ENCODE peak calls at places on chromosomes 2 and 18, in eight cellular contexts. L is upper lobe of left lung, G is GM12878, I is HepG2, A is HCT116, P is Panc1, B is K562, C is GM23338. T is an unnamed sample.

GRCh38 chr18:46407471-46408166 is 249.4 kb downstream of the LOXHD1 start:
- ATAC-seq in L (no peak), G (no peak), I (no peak), A (no peak), P (no peak), B (no peak), C (no peak), T (no peak)

GRCh38 chr2:112118148-112118547 is 20.0 kb upstream of the FBLN7 start:
- ATAC-seq in L (no peak), G (no peak), I (peak; percentile 85), A (peak; percentile 62), P (no peak), B (peak; percentile 40), C (peak; percentile 66), T (no peak)

GRCh38 chr2:174623106-174623680 is 25.6 kb upstream of the WIPF1 start:
- ATAC-seq in L (no peak), G (peak; percentile 54), I (no peak), A (no peak), P (no peak), B (no peak), C (no peak), T (no peak)

GRCh38 chr2:177282101-177282573 is 17.6 kb upstream of the NFE2L2 start:
- ATAC-seq in L (no peak), G (peak; percentile 56), I (peak; percentile 62), A (peak; percentile 50), P (peak; percentile 42), B (peak; percentile 43), C (no peak), T (no peak)

GRCh38 chr2:36539631-36540030 is 58.3 kb downstream of the FEZ2 start:
- ATAC-seq in L (no peak), G (peak; percentile 48), I (no peak), A (no peak), P (no peak), B (no peak), C (no peak), T (no peak)

GRCh38 chr2:226337941-226338605 is 461.5 kb downstream of the IRS1 start:
- ATAC-seq in L (no peak), G (no peak), I (no peak), A (no peak), P (no peak), B (no peak), C (no peak), T (peak; percentile 55)

GRCh38 chr18:78542204-78542603 is 437.4 kb upstream of the SALL3 start:
- ATAC-seq in L (peak; percentile 93), G (no peak), I (no peak), A (no peak), P (no peak), B (no peak), C (no peak), T (peak; percentile 86)

GRCh38 chr2:75047907-75048625 is 89.6 kb downstream of the POLE4 start:
- ATAC-seq in L (no peak), G (no peak), I (no peak), A (no peak), P (no peak), B (no peak), C (no peak), T (no peak)

GRCh38 chr2:206208900-206209299 is 49.2 kb downstream of the EEF1B2 start:
- ATAC-seq in L (no peak), G (no peak), I (no peak), A (no peak), P (no peak), B (no peak), C (no peak), T (no peak)

GRCh38 chr2:8438996-8439395 is 242.9 kb upstream of the ID2 start:
- ATAC-seq in L (peak; percentile 30), G (no peak), I (no peak), A (no peak), P (no peak), B (no peak), C (no peak), T (no peak)

GRCh38 chr18:33440011-33440383 is 524 bp downstream of the CCDC178 start:
- ATAC-seq in L (peak; percentile 52), G (peak; percentile 40), I (peak; percentile 91), A (no peak), P (no peak), B (peak; percentile 89), C (peak; percentile 84), T (peak; percentile 65)

GRCh38 chr2:223787358-223787757 is 50.0 kb downstream of the AP1S3 start:
- ATAC-seq in L (no peak), G (peak; percentile 66), I (no peak), A (no peak), P (no peak), B (no peak), C (no peak), T (no peak)

GRCh38 chr2:179470102-179470501 is 205.5 kb upstream of the SESTD1 start:
- ATAC-seq in L (no peak), G (no peak), I (no peak), A (no peak), P (no peak), B (no peak), C (peak; percentile 37), T (no peak)

GRCh38 chr2:226911932-226912331 is 76.1 kb downstream of the RHBDD1 start:
- ATAC-seq in L (no peak), G (peak; percentile 50), I (no peak), A (no peak), P (no peak), B (no peak), C (no peak), T (no peak)

GRCh38 chr18:22694954-22695353 is 238.2 kb upstream of the RBBP8 start:
- ATAC-seq in L (no peak), G (no peak), I (no peak), A (peak; percentile 98), P (no peak), B (no peak), C (no peak), T (peak; percentile 82)

GRCh38 chr2:32841931-32842898 is 104.5 kb upstream of the LTBP1 start:
- ATAC-seq in L (no peak), G (no peak), I (no peak), A (no peak), P (no peak), B (no peak), C (no peak), T (no peak)

GRCh38 chr2:238339814-238340213 is 19.5 kb downstream of the TRAF3IP1 start:
- ATAC-seq in L (no peak), G (no peak), I (peak; percentile 84), A (no peak), P (peak; percentile 80), B (no peak), C (no peak), T (peak; percentile 34)

DNA sequence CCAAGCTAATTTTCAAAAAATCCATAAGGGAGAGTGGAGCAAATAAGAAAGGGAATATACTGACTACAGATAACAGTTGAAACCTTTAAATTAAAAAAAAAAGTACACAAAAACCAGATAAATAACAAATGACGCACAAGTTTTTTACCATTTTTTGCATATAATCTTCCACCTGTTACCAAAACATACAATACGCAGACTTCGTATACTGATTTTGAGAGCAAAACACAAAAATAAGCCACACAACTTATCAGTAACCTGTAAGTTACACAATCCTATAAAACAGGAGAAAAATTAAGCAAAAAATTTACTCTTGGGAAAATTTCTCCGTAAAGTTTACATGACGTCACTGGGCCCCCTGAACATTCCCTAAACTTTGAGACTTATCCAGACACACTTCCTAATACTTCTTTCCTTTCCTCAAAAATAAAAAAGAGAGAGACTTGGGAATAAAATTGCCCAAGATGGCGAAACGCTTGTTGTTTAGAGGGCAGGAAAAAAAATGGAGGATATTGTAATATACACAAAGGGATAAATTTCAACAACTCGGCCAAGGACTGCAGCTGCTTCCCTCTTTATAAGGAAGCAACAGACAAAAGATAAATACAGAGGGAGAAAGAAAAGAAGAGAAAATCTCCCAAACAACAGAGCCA is 1.7 kb downstream of the BAZ2B start:
- ATAC-seq in L (no peak), G (no peak), I (peak; percentile 20), A (peak; percentile 1), P (no peak), B (peak; percentile 1), C (no peak), T (peak; percentile 29)
- H3K4me1 ChIP-seq in L (peaks cover 28% of the 10 kb centered on the region), G (no peaks in the 10 kb centered on the region), I (peaks cover 46% of the 10 kb centered on the region), A (peaks cover 19% of the 10 kb centered on the region), P (peaks cover 32% of the 10 kb centered on the region), B (peaks cover 5% of the 10 kb centered on the region), C (peaks cover 34% of the 10 kb centered on the region), T (peaks cover 56% of the 10 kb centered on the region)

GRCh38 chr2:12302140-12302539 is 414.6 kb upstream of the TRIB2 start:
- ATAC-seq in L (peak; percentile 24), G (no peak), I (no peak), A (no peak), P (no peak), B (no peak), C (no peak), T (no peak)

GRCh38 chr2:12302691-12303090 is 414.0 kb upstream of the TRIB2 start:
- ATAC-seq in L (no peak), G (no peak), I (no peak), A (no peak), P (no peak), B (no peak), C (no peak), T (no peak)

GRCh38 chr2:12299431-12299830 is 417.3 kb upstream of the TRIB2 start:
- ATAC-seq in L (no peak), G (no peak), I (no peak), A (no peak), P (no peak), B (no peak), C (no peak), T (no peak)

GRCh38 chr2:12300927-12301326 is 415.8 kb upstream of the TRIB2 start:
- ATAC-seq in L (no peak), G (no peak), I (no peak), A (no peak), P (no peak), B (peak; percentile 43), C (no peak), T (no peak)

DNA sequence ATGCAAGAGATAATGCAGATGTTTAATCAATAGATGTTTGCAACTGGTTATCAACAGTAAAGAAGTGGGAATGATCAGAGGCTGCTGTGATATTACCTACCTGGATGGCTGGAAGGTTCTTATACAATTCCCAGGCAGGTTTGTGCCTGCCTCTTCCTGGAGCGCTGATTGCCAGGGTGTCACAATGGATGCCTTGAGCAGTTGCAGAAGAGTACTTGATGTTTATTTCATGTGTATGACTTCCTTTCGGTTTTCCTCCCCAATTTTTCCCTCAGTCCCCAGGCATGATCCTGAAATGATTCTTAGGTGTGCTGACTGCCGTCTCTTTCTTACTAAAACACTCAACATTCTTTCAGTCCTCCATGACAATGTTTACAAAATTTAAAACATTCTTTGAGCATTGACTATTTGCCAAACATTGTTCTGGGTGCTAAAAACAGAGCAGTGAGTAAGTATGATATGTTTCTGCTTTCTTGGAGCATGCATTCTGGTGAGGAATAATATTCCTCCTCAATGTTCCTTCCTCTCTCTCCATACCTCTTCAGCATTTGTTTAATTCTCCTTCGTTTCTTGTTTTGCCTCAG is 416.6 kb upstream of the TRIB2 start:
- ATAC-seq in L (no peak), G (no peak), I (no peak), A (no peak), P (no peak), B (no peak), C (no peak), T (no peak)
- TF ChIP-seq POLR2AphosphoS5 in L (no peak), G (no peak), I (no peak), A (no peak), P (no peak), B (no peak), C (no peak), T (no peak)

GRCh38 chr2:145524303-145524702 is 1004.4 kb upstream of the ZEB2 start:
- ATAC-seq in L (no peak), G (no peak), I (no peak), A (no peak), P (no peak), B (no peak), C (no peak), T (no peak)
- H3K4me3 ChIP-seq in L (no peak overlapping the region), G (no peak overlapping the region), I (no peak overlapping the region), A (no peak overlapping the region), P (no peak overlapping the region), B (no peak overlapping the region), C (no peak overlapping the region), T (peak overlapping the region; percentile 10)

GRCh38 chr2:19434413-19434812 is 76.0 kb upstream of the OSR1 start:
- ATAC-seq in L (no peak), G (no peak), I (no peak), A (no peak), P (no peak), B (no peak), C (no peak), T (no peak)
- H3K4me1 ChIP-seq in L (no peaks in the 10 kb centered on the region), G (no peaks in the 10 kb centered on the region), I (peaks cover 3% of the 10 kb centered on the region), A (no peaks in the 10 kb centered on the region), P (no peaks in the 10 kb centered on the region), B (no peaks in the 10 kb centered on the region), C (peaks cover 4% of the 10 kb centered on the region), T (no peaks in the 10 kb centered on the region)

T was measured in gastroesophageal sphincter.